ENCODE peak calls at places on chromosomes 2 and 18, in six cellular contexts. W, P, Q, D, K and X are unnamed samples.

GRCh38 chr2:96548558-96549465 is 12.3 kb downstream of the ARID5A start:
- DNase-seq in W (no peak), P (no peak), Q (no peak), D (no peak), K (no peak), X (no peak)

GRCh38 chr2:27809761-27810241 is 38.3 kb downstream of the MRPL33 start:
- DNase-seq in W (peak; percentile 99), P (no peak), Q (peak; percentile 96), D (no peak), K (no peak), X (no peak)

GRCh38 chr18:41569867-41570266 is 385.2 kb upstream of the PIK3C3 start:
- DNase-seq in W (no peak), P (no peak), Q (peak; percentile 30), D (no peak), K (no peak), X (no peak)

GRCh38 chr2:240237609-240238151 is 97.2 kb upstream of the OTOS start:
- DNase-seq in W (peak; percentile 8), P (peak; percentile 91), Q (peak; percentile 95), D (no peak), K (no peak), X (no peak)

GRCh38 chr2:45024600-45025291 is 15.5 kb upstream of the SIX2 start:
- DNase-seq in W (peak; percentile 67), P (peak; percentile 71), Q (peak; percentile 99), D (peak; percentile 41), K (no peak), X (peak; percentile 5)

GRCh38 chr2:168565112-168565511 is 109.0 kb downstream of the CERS6 start:
- DNase-seq in W (no peak), P (no peak), Q (peak; percentile 61), D (no peak), K (no peak), X (no peak)

GRCh38 chr2:220347661-220348060 is 720.2 kb downstream of the SLC4A3 start:
- DNase-seq in W (no peak), P (no peak), Q (no peak), D (no peak), K (no peak), X (no peak)

GRCh38 chr18:3647636-3648035 is 197.7 kb downstream of the TGIF1 start:
- DNase-seq in W (no peak), P (no peak), Q (no peak), D (no peak), K (no peak), X (no peak)

GRCh38 chr2:217166241-217166640 is 306.4 kb upstream of the TNP1 start:
- DNase-seq in W (peak; percentile 65), P (no peak), Q (peak; percentile 65), D (peak; percentile 75), K (no peak), X (peak; percentile 10)

GRCh38 chr18:77116201-77117080 is 16.1 kb downstream of the MBP start:
- DNase-seq in W (no peak), P (no peak), Q (no peak), D (no peak), K (no peak), X (no peak)

GRCh38 chr18:21369146-21369545 is 127.1 kb downstream of the GREB1L start:
- DNase-seq in W (no peak), P (no peak), Q (no peak), D (no peak), K (no peak), X (no peak)

GRCh38 chr2:39632871-39633270 is 32.8 kb upstream of the TMEM178A start:
- DNase-seq in W (peak; percentile 42), P (no peak), Q (peak; percentile 35), D (no peak), K (no peak), X (no peak)

GRCh38 chr2:168171069-168171762 is 76.2 kb downstream of the STK39 start:
- DNase-seq in W (no peak), P (no peak), Q (no peak), D (no peak), K (no peak), X (no peak)

GRCh38 chr2:18991177-18992168 is 366.9 kb downstream of the OSR1 start:
- DNase-seq in W (peak; percentile 81), P (peak; percentile 94), Q (peak; percentile 94), D (no peak), K (no peak), X (peak; percentile 72)

GRCh38 chr2:62116983-62117382 is 78.9 kb upstream of the B3GNT2 start:
- DNase-seq in W (no peak), P (no peak), Q (no peak), D (no peak), K (no peak), X (no peak)

GRCh38 chr18:69400253-69400975 is at the start of gene DOK6:
- DNase-seq in W (no peak), P (peak; percentile 40), Q (no peak), D (peak; percentile 80), K (no peak), X (peak; percentile 88)

GRCh38 chr18:9260388-9261380 is 73.9 kb upstream of the TWSG1 start:
- DNase-seq in W (peak; percentile 24), P (no peak), Q (no peak), D (no peak), K (no peak), X (peak; percentile 18)

GRCh38 chr2:218255441-218255840 is 5.4 kb upstream of the GPBAR1 start:
- DNase-seq in W (no peak), P (no peak), Q (no peak), D (no peak), K (no peak), X (no peak)

GRCh38 chr18:10500038-10500437 is 25.8 kb upstream of the NAPG start:
- DNase-seq in W (no peak), P (no peak), Q (no peak), D (no peak), K (no peak), X (no peak)

GRCh38 chr2:215970425-215970824 is 42.9 kb downstream of the MREG start:
- DNase-seq in W (no peak), P (no peak), Q (peak; percentile 23), D (no peak), K (no peak), X (no peak)

GRCh38 chr2:212066546-212066945 is 472.1 kb downstream of the ERBB4 start:
- DNase-seq in W (no peak), P (no peak), Q (no peak), D (no peak), K (no peak), X (no peak)

GRCh38 chr18:9348079-9348671 is 13.6 kb downstream of the TWSG1 start:
- DNase-seq in W (peak; percentile 67), P (no peak), Q (peak; percentile 55), D (no peak), K (no peak), X (no peak)

GRCh38 chr2:141933226-141933625 is 197.6 kb downstream of the LRP1B start:
- DNase-seq in W (no peak), P (no peak), Q (no peak), D (no peak), K (no peak), X (no peak)

GRCh38 chr2:38182518-38183013 is 106.6 kb upstream of the CYP1B1 start:
- DNase-seq in W (no peak), P (no peak), Q (no peak), D (no peak), K (no peak), X (no peak)

GRCh38 chr2:16294791-16295190 is 354.4 kb downstream of the MYCN start:
- DNase-seq in W (no peak), P (no peak), Q (no peak), D (no peak), K (no peak), X (no peak)

GRCh38 chr2:173033080-173033479 is 42.6 kb upstream of the MAP3K20 start:
- DNase-seq in W (no peak), P (no peak), Q (no peak), D (no peak), K (no peak), X (no peak)

GRCh38 chr18:48623468-48624220 is 84.8 kb downstream of the CTIF start:
- DNase-seq in W (peak; percentile 92), P (no peak), Q (peak; percentile 6), D (no peak), K (no peak), X (no peak)

GRCh38 chr2:132670104-132670960 is at the start of gene LYPD1:
- DNase-seq in W (peak; percentile 39), P (peak; percentile 46), Q (peak; percentile 54), D (peak; percentile 71), K (no peak), X (peak; percentile 49)

GRCh38 chr2:62319061-62319460 is 123.1 kb downstream of the B3GNT2 start:
- DNase-seq in W (peak; percentile 57), P (no peak), Q (no peak), D (no peak), K (no peak), X (no peak)

GRCh38 chr2:173990970-173991819 is 26.0 kb upstream of the SP3 start:
- DNase-seq in W (no peak), P (peak; percentile 87), Q (peak; percentile 43), D (no peak), K (no peak), X (peak; percentile 69)

GRCh38 chr2:56239437-56239836 is 55.6 kb downstream of the CCDC85A start:
- DNase-seq in W (no peak), P (no peak), Q (peak; percentile 93), D (no peak), K (no peak), X (no peak)

GRCh38 chr18:64253900-64254299 is 105.0 kb upstream of the LINC00305 start:
- DNase-seq in W (no peak), P (no peak), Q (no peak), D (no peak), K (no peak), X (no peak)

GRCh38 chr2:200308001-200308400 is 1.5 kb downstream of the SPATS2L start:
- DNase-seq in W (peak; percentile 33), P (no peak), Q (peak; percentile 24), D (no peak), K (no peak), X (peak; percentile 66)

GRCh38 chr2:196804381-196804780 is 4.8 kb downstream of the C2orf66 start:
- DNase-seq in W (no peak), P (no peak), Q (no peak), D (no peak), K (no peak), X (no peak)

GRCh38 chr2:120552800-120553471 is 182.7 kb upstream of the GLI2 start:
- DNase-seq in W (peak; percentile 42), P (peak; percentile 96), Q (peak; percentile 98), D (peak; percentile 98), K (no peak), X (no peak)

GRCh38 chr2:4047961-4048891 is 344.9 kb downstream of the DCDC2C start:
- DNase-seq in W (no peak), P (no peak), Q (peak; percentile 22), D (no peak), K (no peak), X (no peak)

GRCh38 chr2:88038263-88039105 is 17.1 kb downstream of the KRCC1 start:
- DNase-seq in W (peak; percentile 94), P (no peak), Q (peak; percentile 93), D (no peak), K (no peak), X (no peak)

GRCh38 chr2:227423633-227424499 is 36.1 kb upstream of the SCYGR1 start:
- DNase-seq in W (peak; percentile 12), P (no peak), Q (no peak), D (peak; percentile 54), K (no peak), X (no peak)

GRCh38 chr18:21000667-21001066 is 110.9 kb downstream of the ROCK1 start:
- DNase-seq in W (no peak), P (no peak), Q (peak; percentile 76), D (no peak), K (no peak), X (no peak)

GRCh38 chr2:225415809-225416208 is 16.3 kb downstream of the NYAP2 start:
- DNase-seq in W (no peak), P (no peak), Q (no peak), D (no peak), K (no peak), X (no peak)